ENCODE peak calls at places on chromosome 10, in five cellular contexts. One of them, this sample, is unnamed.

GRCh38 chr10:112307631-112308502 is 24.7 kb downstream of the TECTB start:
- DNase-seq in RWPE1: peak; percentile 73
- DNase-seq in heart right ventricle: no peak
- DNase-seq in chondrocyte: no peak
- DNase-seq in right lobe of liver: peak; percentile 49
- DNase-seq in this sample: no peak

GRCh38 chr10:1151071-1152033 is 95.2 kb downstream of the WDR37 start:
- DNase-seq in chondrocyte: peak; percentile 57
- DNase-seq in RWPE1: no peak
- DNase-seq in right lobe of liver: no peak
- DNase-seq in heart right ventricle: no peak
- DNase-seq in this sample: no peak

GRCh38 chr10:59513558-59513957 is 151.2 kb upstream of the FAM13C start:
- DNase-seq in RWPE1: no peak
- DNase-seq in chondrocyte: no peak
- DNase-seq in heart right ventricle: no peak
- DNase-seq in right lobe of liver: no peak
- DNase-seq in this sample: no peak

GRCh38 chr10:20267734-20268133 is 451.5 kb downstream of the PLXDC2 start:
- DNase-seq in right lobe of liver: no peak
- DNase-seq in heart right ventricle: no peak
- DNase-seq in chondrocyte: no peak
- DNase-seq in RWPE1: no peak
- DNase-seq in this sample: no peak

GRCh38 chr10:21173964-21174669 is 277.0 kb upstream of the NEBL start:
- DNase-seq in RWPE1: peak; percentile 60
- DNase-seq in right lobe of liver: peak; percentile 78
- DNase-seq in chondrocyte: no peak
- DNase-seq in heart right ventricle: peak; percentile 29
- DNase-seq in this sample: peak; percentile 95

GRCh38 chr10:86306628-86307278 is 59.8 kb downstream of the GRID1 start:
- DNase-seq in RWPE1: peak; percentile 34
- DNase-seq in chondrocyte: no peak
- DNase-seq in heart right ventricle: peak; percentile 23
- DNase-seq in right lobe of liver: no peak
- DNase-seq in this sample: no peak

GRCh38 chr10:124353091-124353815 is 65.5 kb downstream of the OAT start:
- DNase-seq in heart right ventricle: no peak
- DNase-seq in RWPE1: no peak
- DNase-seq in right lobe of liver: no peak
- DNase-seq in chondrocyte: no peak
- DNase-seq in this sample: no peak

GRCh38 chr10:120432209-120432608 is 24.8 kb upstream of the PLPP4 start:
- DNase-seq in right lobe of liver: no peak
- DNase-seq in heart right ventricle: no peak
- DNase-seq in RWPE1: no peak
- DNase-seq in chondrocyte: no peak
- DNase-seq in this sample: no peak

GRCh38 chr10:53808677-53809076 is 992.4 kb downstream of the PCDH15 start:
- DNase-seq in heart right ventricle: no peak
- DNase-seq in right lobe of liver: no peak
- DNase-seq in chondrocyte: no peak
- DNase-seq in RWPE1: no peak
- DNase-seq in this sample: no peak

GRCh38 chr10:70479626-70480253 is 1.2 kb downstream of the PALD1 start:
- DNase-seq in heart right ventricle: no peak
- DNase-seq in RWPE1: no peak
- DNase-seq in chondrocyte: no peak
- DNase-seq in right lobe of liver: no peak
- DNase-seq in this sample: no peak

GRCh38 chr10:69268761-69269416 is 9.4 kb upstream of the HK1 start:
- DNase-seq in RWPE1: no peak
- DNase-seq in right lobe of liver: no peak
- DNase-seq in chondrocyte: no peak
- DNase-seq in heart right ventricle: no peak
- DNase-seq in this sample: no peak

GRCh38 chr10:89219512-89220218 is 12.5 kb upstream of the CH25H start:
- DNase-seq in RWPE1: no peak
- DNase-seq in right lobe of liver: peak; percentile 48
- DNase-seq in chondrocyte: no peak
- DNase-seq in heart right ventricle: no peak
- DNase-seq in this sample: no peak

GRCh38 chr10:128007971-128008370 is 101.1 kb downstream of the PTPRE start:
- DNase-seq in chondrocyte: no peak
- DNase-seq in RWPE1: no peak
- DNase-seq in right lobe of liver: no peak
- DNase-seq in heart right ventricle: no peak
- DNase-seq in this sample: no peak

GRCh38 chr10:122140941-122141623 is 130.0 kb upstream of the BTBD16 start:
- DNase-seq in RWPE1: peak; percentile 94
- DNase-seq in chondrocyte: peak; percentile 96
- DNase-seq in right lobe of liver: peak; percentile 63
- DNase-seq in heart right ventricle: peak; percentile 93
- DNase-seq in this sample: peak; percentile 96

GRCh38 chr10:103458720-103459119 is at the start of gene CALHM1:
- DNase-seq in heart right ventricle: no peak
- DNase-seq in right lobe of liver: no peak
- DNase-seq in chondrocyte: no peak
- DNase-seq in RWPE1: peak; percentile 54
- DNase-seq in this sample: no peak

GRCh38 chr10:83545901-83546391 is 593.4 kb upstream of the GHITM start:
- DNase-seq in RWPE1: no peak
- DNase-seq in heart right ventricle: peak; percentile 63
- DNase-seq in right lobe of liver: no peak
- DNase-seq in chondrocyte: no peak
- DNase-seq in this sample: no peak

GRCh38 chr10:112990271-112990670 is 40.2 kb downstream of the TCF7L2 start:
- DNase-seq in heart right ventricle: no peak
- DNase-seq in chondrocyte: no peak
- DNase-seq in right lobe of liver: no peak
- DNase-seq in RWPE1: no peak
- DNase-seq in this sample: no peak

GRCh38 chr10:79055100-79055782 is 13.5 kb upstream of the ZMIZ1 start:
- DNase-seq in heart right ventricle: no peak
- DNase-seq in right lobe of liver: no peak
- DNase-seq in chondrocyte: peak; percentile 24
- DNase-seq in RWPE1: no peak
- DNase-seq in this sample: no peak

GRCh38 chr10:509361-510102 is 179.9 kb downstream of the DIP2C start:
- DNase-seq in right lobe of liver: no peak
- DNase-seq in RWPE1: no peak
- DNase-seq in heart right ventricle: no peak
- DNase-seq in chondrocyte: peak; percentile 79
- DNase-seq in this sample: peak; percentile 34

GRCh38 chr10:89206402-89207180 is 526 bp downstream of the CH25H start:
- DNase-seq in heart right ventricle: no peak
- DNase-seq in right lobe of liver: peak; percentile 22
- DNase-seq in RWPE1: no peak
- DNase-seq in chondrocyte: no peak
- DNase-seq in this sample: peak; percentile 82

GRCh38 chr10:89666138-89666537 is 21.1 kb upstream of the PANK1 start:
- DNase-seq in RWPE1: no peak
- DNase-seq in chondrocyte: no peak
- DNase-seq in heart right ventricle: no peak
- DNase-seq in right lobe of liver: no peak
- DNase-seq in this sample: no peak

GRCh38 chr10:99630439-99630838 is 10.2 kb upstream of the SLC25A28 start:
- DNase-seq in right lobe of liver: peak; percentile 30
- DNase-seq in chondrocyte: no peak
- DNase-seq in heart right ventricle: no peak
- DNase-seq in RWPE1: peak; percentile 45
- DNase-seq in this sample: no peak

GRCh38 chr10:68074775-68075549 is at the start of gene HERC4:
- DNase-seq in RWPE1: peak; percentile 97
- DNase-seq in right lobe of liver: peak; percentile 97
- DNase-seq in chondrocyte: peak; percentile 97
- DNase-seq in heart right ventricle: peak; percentile 96
- DNase-seq in this sample: peak; percentile 98

GRCh38 chr10:97047327-97047726 is 138.4 kb downstream of the SLIT1 start:
- DNase-seq in RWPE1: no peak
- DNase-seq in heart right ventricle: no peak
- DNase-seq in right lobe of liver: no peak
- DNase-seq in chondrocyte: no peak
- DNase-seq in this sample: no peak

GRCh38 chr10:132110091-132110490 is 44.3 kb downstream of the JAKMIP3 start:
- DNase-seq in heart right ventricle: no peak
- DNase-seq in chondrocyte: peak; percentile 88
- DNase-seq in RWPE1: no peak
- DNase-seq in right lobe of liver: no peak
- DNase-seq in this sample: peak; percentile 54

GRCh38 chr10:130500251-130501000 is 364.2 kb downstream of the GLRX3 start:
- DNase-seq in RWPE1: no peak
- DNase-seq in chondrocyte: peak; percentile 54
- DNase-seq in heart right ventricle: no peak
- DNase-seq in right lobe of liver: no peak
- DNase-seq in this sample: no peak

GRCh38 chr10:34889004-34889869 is 74.1 kb upstream of the PARD3 start:
- DNase-seq in chondrocyte: peak; percentile 27
- DNase-seq in RWPE1: peak; percentile 19
- DNase-seq in right lobe of liver: no peak
- DNase-seq in heart right ventricle: no peak
- DNase-seq in this sample: no peak

GRCh38 chr10:103695584-103696005 is 159.8 kb downstream of the SH3PXD2A start:
- DNase-seq in right lobe of liver: no peak
- DNase-seq in RWPE1: no peak
- DNase-seq in chondrocyte: no peak
- DNase-seq in heart right ventricle: no peak
- DNase-seq in this sample: no peak

GRCh38 chr10:70753841-70754621 is 31.1 kb downstream of the TBATA start:
- DNase-seq in right lobe of liver: no peak
- DNase-seq in heart right ventricle: no peak
- DNase-seq in RWPE1: no peak
- DNase-seq in chondrocyte: peak; percentile 76
- DNase-seq in this sample: peak; percentile 75

GRCh38 chr10:117656385-117657367 is 114.1 kb downstream of the EMX2 start:
- DNase-seq in right lobe of liver: no peak
- DNase-seq in heart right ventricle: no peak
- DNase-seq in chondrocyte: no peak
- DNase-seq in RWPE1: no peak
- DNase-seq in this sample: no peak

GRCh38 chr10:90407116-90407515 is 450.7 kb downstream of the HTR7 start:
- DNase-seq in RWPE1: peak; percentile 22
- DNase-seq in right lobe of liver: no peak
- DNase-seq in chondrocyte: no peak
- DNase-seq in heart right ventricle: no peak
- DNase-seq in this sample: no peak

GRCh38 chr10:22244001-22244400 is 26.2 kb upstream of the EBLN1 start:
- DNase-seq in chondrocyte: no peak
- DNase-seq in right lobe of liver: no peak
- DNase-seq in RWPE1: no peak
- DNase-seq in heart right ventricle: no peak
- DNase-seq in this sample: no peak
- TF ChIP-seq CTCF in chondrocyte: peak; percentile 27
- TF ChIP-seq CTCF in right lobe of liver: no peak
- TF ChIP-seq CTCF in RWPE1: no peak
- TF ChIP-seq CTCF in heart right ventricle: peak; percentile 7
- TF ChIP-seq CTCF in this sample: no peak

GRCh38 chr10:95225136-95225535 is 31.1 kb downstream of the ACSM6 start:
- DNase-seq in chondrocyte: no peak
- DNase-seq in right lobe of liver: no peak
- DNase-seq in RWPE1: no peak
- DNase-seq in heart right ventricle: no peak
- DNase-seq in this sample: no peak
- TF ChIP-seq CTCF in chondrocyte: no peak
- TF ChIP-seq CTCF in right lobe of liver: no peak
- TF ChIP-seq CTCF in RWPE1: no peak
- TF ChIP-seq CTCF in heart right ventricle: no peak
- TF ChIP-seq CTCF in this sample: no peak

DNA sequence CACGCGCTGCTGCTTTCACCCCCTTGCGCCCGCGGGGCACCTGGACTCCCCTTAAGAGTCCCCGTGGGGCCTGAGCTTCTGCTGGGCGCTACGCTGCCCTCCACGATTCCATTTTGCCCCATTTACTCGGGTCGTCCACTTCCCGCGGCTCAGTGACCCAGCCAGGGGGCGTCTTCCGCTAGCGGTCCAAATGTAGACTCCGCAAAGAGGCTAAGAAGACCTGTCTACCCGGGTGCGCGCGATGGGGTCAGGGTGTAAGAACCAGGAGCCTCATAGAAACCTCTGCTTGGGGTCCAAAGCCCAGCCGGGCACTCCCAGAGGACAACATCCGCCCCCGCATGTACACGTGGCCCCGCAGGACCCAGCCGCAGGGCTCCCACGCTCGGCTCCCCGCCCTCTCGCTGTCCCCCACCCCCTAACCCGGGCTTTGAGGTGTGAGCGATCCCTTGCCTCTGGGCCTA is 5.2 kb upstream of the HMX2 start:
- DNase-seq in heart right ventricle: no peak
- DNase-seq in chondrocyte: no peak
- DNase-seq in right lobe of liver: no peak
- DNase-seq in RWPE1: no peak
- DNase-seq in this sample: no peak
- TF ChIP-seq CTCF in heart right ventricle: no peak
- TF ChIP-seq CTCF in chondrocyte: no peak
- TF ChIP-seq CTCF in right lobe of liver: no peak
- TF ChIP-seq CTCF in RWPE1: no peak
- TF ChIP-seq CTCF in this sample: no peak

DNA sequence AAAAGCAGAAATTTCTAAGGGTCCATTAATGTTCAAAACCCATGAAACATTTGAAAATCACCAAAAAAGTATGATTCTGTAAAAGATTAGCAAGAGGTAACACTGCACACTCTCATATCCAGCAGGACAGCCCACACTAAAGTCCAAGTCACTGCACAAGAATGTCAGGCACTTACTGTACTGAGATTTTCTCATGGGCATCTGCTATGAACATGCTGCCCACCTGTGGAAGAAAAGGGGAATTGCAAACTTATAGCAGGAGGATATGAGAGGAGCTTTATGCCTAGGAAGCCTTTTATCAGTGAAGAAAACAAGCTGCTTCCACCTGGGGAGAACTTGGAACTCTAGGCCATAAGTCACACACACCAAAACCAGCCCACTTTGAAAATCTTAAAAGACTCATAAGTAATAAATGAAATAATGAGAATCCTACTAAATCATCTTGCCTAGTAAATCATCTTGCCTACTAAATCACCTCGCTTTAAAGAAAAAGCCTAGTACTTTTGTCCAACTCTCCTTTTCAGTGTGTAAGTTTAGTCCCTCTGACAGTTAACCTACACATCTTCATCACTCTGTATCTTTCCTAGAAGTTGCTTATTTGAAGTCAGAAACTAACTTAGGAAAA is 46.1 kb downstream of the ARMH3 start:
- DNase-seq in right lobe of liver: no peak
- DNase-seq in chondrocyte: no peak
- DNase-seq in RWPE1: peak; percentile 91
- DNase-seq in heart right ventricle: peak; percentile 56
- DNase-seq in this sample: no peak
- TF ChIP-seq CTCF in right lobe of liver: peak; percentile 84
- TF ChIP-seq CTCF in chondrocyte: peak; percentile 93
- TF ChIP-seq CTCF in RWPE1: peak; percentile 95
- TF ChIP-seq CTCF in heart right ventricle: peak; percentile 87
- TF ChIP-seq CTCF in this sample: peak; percentile 92

GRCh38 chr10:4984971-4985594 is 18.6 kb downstream of the AKR1C2 start:
- DNase-seq in RWPE1: no peak
- DNase-seq in chondrocyte: no peak
- DNase-seq in right lobe of liver: peak; percentile 16
- DNase-seq in heart right ventricle: no peak
- DNase-seq in this sample: peak; percentile 59
- TF ChIP-seq CTCF in RWPE1: no peak
- TF ChIP-seq CTCF in chondrocyte: no peak
- TF ChIP-seq CTCF in right lobe of liver: no peak
- TF ChIP-seq CTCF in heart right ventricle: no peak
- TF ChIP-seq CTCF in this sample: no peak

This sample was measured in kidney.